ENCODE peak calls at places on chromosomes 1 and 21, in seven cellular contexts. A is heart right ventricle, F is H1, D is aorta, G is OCI-LY7, C is transverse colon, O is adrenal gland. V is an unnamed sample.

GRCh38 chr1:29504709-29505410 is 268.5 kb downstream of the PTPRU start:
- DNase-seq in D (peak; percentile 38), C (no peak), A (no peak), O (no peak), G (no peak), F (no peak), V (no peak)

GRCh38 chr1:21742578-21742977 is 40.4 kb downstream of the USP48 start:
- DNase-seq in C (no peak), A (no peak), G (no peak), D (no peak), F (no peak), O (no peak), V (no peak)

GRCh38 chr1:36118396-36118795 is 6.6 kb downstream of the COL8A2 start:
- DNase-seq in D (no peak), G (no peak), F (no peak), O (no peak), C (no peak), A (no peak), V (no peak)

GRCh38 chr21:38310619-38311018 is 53.8 kb downstream of the KCNJ15 start:
- DNase-seq in F (no peak), O (no peak), C (no peak), A (no peak), G (no peak), D (no peak), V (no peak)

GRCh38 chr1:17531682-17532487 is 7.6 kb upstream of the ARHGEF10L start:
- DNase-seq in A (peak; percentile 79), F (no peak), O (peak; percentile 89), G (no peak), D (peak; percentile 90), C (peak; percentile 85), V (no peak)

GRCh38 chr1:1093610-1093943 is 19.5 kb upstream of the RNF223 start:
- DNase-seq in A (peak; percentile 14), F (no peak), D (no peak), O (peak; percentile 12), G (no peak), C (peak; percentile 3), V (no peak)

GRCh38 chr1:116113615-116114014 is 2.4 kb downstream of the MAB21L3 start:
- DNase-seq in A (no peak), C (no peak), D (no peak), F (no peak), O (no peak), G (no peak), V (no peak)

GRCh38 chr1:228875741-228876140 is 140.5 kb downstream of the RHOU start:
- DNase-seq in A (no peak), G (no peak), F (no peak), O (no peak), C (no peak), D (no peak), V (no peak)

GRCh38 chr1:190138711-190139110 is 339.0 kb downstream of the BRINP3 start:
- DNase-seq in O (no peak), C (no peak), F (no peak), G (no peak), A (no peak), D (no peak), V (no peak)

GRCh38 chr1:21184266-21184665 is 7.6 kb upstream of the EIF4G3 start:
- DNase-seq in F (no peak), G (peak; percentile 85), O (no peak), A (no peak), C (no peak), D (no peak), V (no peak)

GRCh38 chr1:62142550-62142949 is 52.1 kb upstream of the L1TD1 start:
- DNase-seq in C (no peak), O (no peak), F (no peak), D (no peak), G (no peak), A (no peak), V (no peak)

GRCh38 chr1:193156826-193157142 is 29.6 kb downstream of the B3GALT2 start:
- DNase-seq in D (no peak), F (no peak), A (no peak), O (no peak), G (no peak), C (no peak), V (no peak)

GRCh38 chr1:11800756-11801433 is 4.9 kb downstream of the MTHFR start:
- DNase-seq in F (no peak), O (peak; percentile 69), G (no peak), C (no peak), A (no peak), D (peak; percentile 57), V (no peak)

GRCh38 chr1:119919241-119919640 is 22.9 kb upstream of the ADAM30 start:
- DNase-seq in F (no peak), A (no peak), O (no peak), D (no peak), C (no peak), G (no peak), V (no peak)

GRCh38 chr1:68111804-68112436 is 61.5 kb upstream of the DIRAS3 start:
- DNase-seq in C (peak; percentile 64), O (peak; percentile 84), A (peak; percentile 72), G (no peak), F (no peak), D (peak; percentile 83), V (no peak)

DNA sequence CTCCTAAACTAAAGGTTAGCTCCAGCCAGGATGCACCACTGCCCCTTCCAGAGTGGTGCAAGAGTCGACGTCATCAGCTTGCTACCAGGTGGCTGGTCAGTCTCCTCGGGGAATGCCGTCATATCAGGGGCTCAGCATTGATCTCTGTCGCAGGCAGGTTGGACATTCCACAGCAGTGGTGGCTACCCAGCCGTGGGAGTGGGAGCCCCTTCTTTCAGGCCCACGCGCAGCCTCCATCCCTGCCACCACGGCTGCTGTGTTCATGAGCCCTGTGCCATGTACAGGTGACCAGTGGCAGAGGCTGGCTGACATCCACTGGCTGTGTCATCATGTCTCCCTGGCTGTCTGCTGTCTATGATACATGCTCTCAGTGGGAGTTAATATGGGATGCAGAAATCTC is 25.5 kb downstream of the IL10RB start:
- DNase-seq in F (no peak), D (no peak), G (no peak), A (no peak), O (no peak), C (no peak), V (no peak)
- H3K27ac ChIP-seq in F (no peak overlapping the region), D (no peak overlapping the region), G (no peak overlapping the region), A (no peak overlapping the region), O (no peak overlapping the region), C (no peak overlapping the region), V (no peak overlapping the region)

DNA sequence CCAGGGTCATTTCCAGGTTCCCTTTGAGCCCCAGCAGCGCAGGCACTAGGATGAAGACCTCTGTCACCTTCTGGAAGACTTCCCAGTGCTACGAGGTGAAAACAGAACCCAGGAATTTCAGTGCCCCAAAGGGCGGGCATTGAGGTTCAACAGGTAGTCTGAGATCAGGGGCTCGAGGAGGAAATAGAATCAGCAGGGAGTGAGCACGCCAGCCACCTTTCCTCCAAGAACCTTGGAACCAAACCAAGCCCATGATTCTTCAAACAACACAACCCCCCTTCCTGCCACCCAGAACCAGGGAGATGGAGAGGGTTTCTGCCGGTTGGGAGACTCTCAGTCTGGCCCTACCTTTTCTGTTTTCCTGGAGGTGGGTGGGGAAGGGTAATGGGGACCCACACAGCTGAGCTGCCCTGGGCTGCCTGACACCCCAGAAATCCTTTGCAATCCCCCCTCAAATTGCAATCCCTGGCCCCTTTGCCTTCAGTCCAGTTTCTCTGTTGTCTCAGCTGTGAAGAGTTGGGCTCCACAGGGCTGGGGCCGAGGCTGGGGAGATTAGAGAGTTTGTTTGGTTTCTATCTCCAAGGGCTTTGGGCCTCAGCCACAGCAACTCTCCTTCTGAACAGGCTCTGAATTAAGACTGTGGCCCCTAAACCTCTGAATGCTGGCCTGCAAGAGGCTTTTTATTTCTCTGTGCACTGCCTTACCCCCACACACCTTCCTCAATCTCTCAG is 11.9 kb downstream of the SLC41A1 start:
- DNase-seq in O (no peak), A (no peak), D (no peak), C (no peak), F (no peak), G (no peak), V (no peak)
- H3K4me1 ChIP-seq in O (no peaks in the 10 kb centered on the region), A (peaks cover 35% of the 10 kb centered on the region), D (no peaks in the 10 kb centered on the region), C (no peaks in the 10 kb centered on the region), F (no peaks in the 10 kb centered on the region), G (no peaks in the 10 kb centered on the region), V (peaks cover 5% of the 10 kb centered on the region)

GRCh38 chr1:153537376-153537730 is 1.6 kb upstream of the S100A6 start:
- DNase-seq in G (no peak), C (no peak), F (no peak), A (no peak), D (no peak), O (no peak), V (no peak)

GRCh38 chr1:153540394-153541361 is at the start of gene S100A5:
- DNase-seq in C (no peak), G (no peak), O (no peak), D (no peak), A (no peak), F (no peak), V (peak; percentile 34)

GRCh38 chr1:153541641-153542569 is 1.2 kb upstream of the S100A5 start:
- DNase-seq in O (no peak), G (no peak), A (no peak), C (no peak), F (no peak), D (no peak), V (peak; percentile 23)

GRCh38 chr1:153538315-153538821 is 2.4 kb downstream of the S100A5 start:
- DNase-seq in G (no peak), C (peak; percentile 84), A (no peak), D (no peak), F (no peak), O (no peak), V (peak; percentile 41)

GRCh38 chr1:153539395-153540093 is 1.2 kb downstream of the S100A5 start:
- DNase-seq in D (no peak), C (no peak), F (no peak), G (no peak), O (no peak), A (no peak), V (peak; percentile 15)
- H3K27ac ChIP-seq in D (no peak overlapping the region), C (no peak overlapping the region), F (no peak overlapping the region), G (no peak overlapping the region), O (no peak overlapping the region), A (no peak overlapping the region), V (no peak overlapping the region)

GRCh38 chr1:94648225-94649007 is 106.9 kb upstream of the F3 start:
- DNase-seq in A (no peak), F (no peak), G (no peak), O (peak; percentile 74), D (peak; percentile 88), C (peak; percentile 56), V (peak; percentile 93)
- H3K4me1 ChIP-seq in A (no peaks in the 10 kb centered on the region), F (no peaks in the 10 kb centered on the region), G (no peaks in the 10 kb centered on the region), O (no peaks in the 10 kb centered on the region), D (no peaks in the 10 kb centered on the region), C (peaks cover 6% of the 10 kb centered on the region), V (peaks cover 51% of the 10 kb centered on the region)

GRCh38 chr1:9343269-9343668 is 50.6 kb downstream of the SPSB1 start:
- DNase-seq in F (no peak), A (no peak), C (no peak), D (no peak), O (no peak), G (no peak), V (no peak)
- H3K27ac ChIP-seq in F (no peak overlapping the region), A (no peak overlapping the region), C (no peak overlapping the region), D (no peak overlapping the region), O (no peak overlapping the region), G (no peak overlapping the region), V (no peak overlapping the region)

GRCh38 chr1:39182804-39183203 is 21.7 kb upstream of the MACF1 start:
- DNase-seq in C (no peak), F (no peak), G (no peak), D (no peak), O (no peak), A (no peak), V (no peak)
- H3K4me1 ChIP-seq in C (peaks cover 30% of the 10 kb centered on the region), F (peaks cover 2% of the 10 kb centered on the region), G (peaks cover 25% of the 10 kb centered on the region), D (peaks cover 2% of the 10 kb centered on the region), O (peaks cover 16% of the 10 kb centered on the region), A (peaks cover 25% of the 10 kb centered on the region), V (peaks cover 63% of the 10 kb centered on the region)

V was measured in RWPE2.